ENCODE peak calls at places on chromosomes 3 and 15, in eight cellular contexts. H, J, W, M, Z, L, C and S are unnamed samples.

GRCh38 chr3:113234688-113235260 is 23.4 kb downstream of the BOC start:
- DNase-seq in Z (no peak), L (no peak), M (peak), H (no peak), J (no peak), W (no peak), C (no peak), S (no peak)

GRCh38 chr3:104805042-104805441 is 561.7 kb upstream of the ALCAM start:
- DNase-seq in L (no peak), Z (peak), M (no peak), H (no peak), C (no peak), W (no peak), J (no peak), S (no peak)

GRCh38 chr3:104909188-104909587 is 457.5 kb upstream of the ALCAM start:
- DNase-seq in J (no peak), W (no peak), M (peak), C (no peak), Z (peak), L (no peak), H (no peak), S (peak)

GRCh38 chr3:160564205-160564922 is 1.0 kb downstream of the KPNA4 start:
- DNase-seq in J (no peak), Z (no peak), C (no peak), H (no peak), L (peak), M (no peak), W (no peak), S (peak)

GRCh38 chr15:67411491-67411890 is 109.4 kb upstream of the C15orf61 start:
- DNase-seq in Z (no peak), W (no peak), H (no peak), C (no peak), M (no peak), L (no peak), J (no peak), S (no peak)

GRCh38 chr15:69021895-69022294 is 7.4 kb downstream of the NOX5 start:
- DNase-seq in M (no peak), L (no peak), Z (no peak), W (no peak), C (no peak), H (no peak), J (no peak), S (no peak)

GRCh38 chr15:82647835-82648256 is 683 bp upstream of the CPEB1 start:
- DNase-seq in C (no peak), J (no peak), L (no peak), M (no peak), Z (peak), H (no peak), W (peak), S (no peak)

GRCh38 chr15:35874260-35874905 is 328.4 kb upstream of the DPH6 start:
- DNase-seq in Z (no peak), C (peak), W (no peak), L (peak), J (no peak), H (no peak), M (peak), S (peak)

GRCh38 chr3:25558796-25559195 is 105.9 kb downstream of the TOP2B start:
- DNase-seq in C (no peak), M (no peak), H (no peak), Z (no peak), W (no peak), J (no peak), L (no peak), S (no peak)

GRCh38 chr3:159839561-159840379 is 148.9 kb upstream of the IL12A start:
- DNase-seq in M (no peak), Z (peak), L (no peak), W (peak), C (no peak), H (no peak), J (no peak), S (no peak)

GRCh38 chr3:39443530-39443929 is 23.9 kb upstream of the MOBP start:
- DNase-seq in H (no peak), M (no peak), C (no peak), J (no peak), L (no peak), W (no peak), Z (no peak), S (no peak)

GRCh38 chr15:74060251-74060650 is 22.1 kb downstream of the GOLGA6A start:
- DNase-seq in H (no peak), L (no peak), C (peak), W (no peak), M (no peak), Z (no peak), J (no peak), S (no peak)

GRCh38 chr3:177279118-177279815 is 82.0 kb upstream of the TBL1XR1 start:
- DNase-seq in L (no peak), C (no peak), H (no peak), W (no peak), Z (no peak), J (no peak), M (no peak), S (no peak)

GRCh38 chr3:177284383-177284881 is 87.2 kb upstream of the TBL1XR1 start:
- DNase-seq in W (peak), C (no peak), H (no peak), L (peak), M (peak), Z (no peak), J (no peak), S (peak)

GRCh38 chr3:177283983-177284382 is 86.7 kb upstream of the TBL1XR1 start:
- DNase-seq in L (no peak), W (no peak), M (no peak), Z (no peak), C (no peak), H (no peak), J (no peak), S (no peak)

GRCh38 chr3:177281292-177281942 is 84.1 kb upstream of the TBL1XR1 start:
- DNase-seq in C (no peak), H (no peak), J (no peak), L (peak), Z (no peak), M (no peak), W (no peak), S (no peak)

DNA sequence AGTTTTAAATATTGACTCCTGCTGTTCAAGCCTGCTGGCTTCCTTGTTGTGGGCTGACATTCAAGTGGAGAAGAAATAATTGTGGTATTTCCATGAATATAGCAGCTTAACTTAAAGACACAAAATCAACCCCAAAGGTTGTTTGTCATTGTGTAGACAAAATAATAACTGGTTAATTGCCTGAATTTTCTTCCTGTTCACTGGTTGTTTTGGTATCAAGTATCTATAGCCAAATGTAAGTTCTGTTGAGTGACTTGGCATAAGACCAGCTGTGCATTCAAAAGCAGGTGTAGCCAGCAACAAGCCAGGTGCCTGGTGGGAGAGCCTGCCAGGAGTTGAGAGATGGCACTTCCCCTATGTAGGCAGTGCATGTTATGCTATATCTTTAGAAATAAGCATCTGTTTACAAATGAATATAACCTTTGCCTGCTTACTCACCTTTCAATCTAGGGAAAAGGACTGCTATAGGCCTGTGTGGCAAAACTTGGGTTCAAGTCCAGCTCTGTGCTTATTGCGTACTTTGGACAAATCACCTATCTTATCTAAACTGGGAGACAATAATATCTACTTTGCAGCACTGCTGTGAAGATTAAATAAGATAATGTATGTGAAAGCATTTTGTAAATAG is 84.9 kb upstream of the TBL1XR1 start:
- DNase-seq in W (no peak), J (no peak), H (no peak), Z (no peak), M (no peak), C (no peak), L (no peak), S (no peak)
- TF ChIP-seq CTCF in W (no peak), J (no peak), H (no peak), Z (no peak), M (no peak), C (no peak), L (no peak), S (no peak)

GRCh38 chr3:142888099-142888483 is 792 bp downstream of the PCOLCE2 start:
- DNase-seq in M (peak), C (no peak), J (no peak), L (peak), Z (peak), W (no peak), H (peak), S (peak)
- H3K4me3 ChIP-seq in M (peak), C (peak), J (peak), L (peak), Z (peak), W (peak), H (peak), S (peak)

GRCh38 chr3:150238995-150239612 is 169.0 kb upstream of the TSC22D2 start:
- DNase-seq in J (no peak), C (no peak), H (no peak), W (no peak), M (no peak), Z (no peak), L (no peak), S (no peak)
- TF ChIP-seq CTCF in J (peak), C (peak), H (peak), W (peak), M (peak), Z (peak), L (no peak), S (peak)

DNA sequence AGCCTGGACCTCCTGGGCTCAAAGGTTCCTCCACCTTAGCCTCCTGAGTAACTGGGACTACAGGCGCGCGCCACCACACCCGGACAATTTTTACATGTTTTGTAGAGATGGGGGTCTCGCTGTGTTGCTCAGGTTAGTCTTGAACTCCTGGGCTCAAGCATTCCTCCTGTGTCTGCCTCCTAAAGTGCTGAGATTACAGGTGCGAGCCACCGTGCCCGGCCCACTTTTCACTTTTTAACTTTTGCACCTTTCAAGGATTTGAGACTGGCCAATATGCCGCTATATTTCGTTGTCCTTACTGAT is 782 bp upstream of the ITGB5 start:
- DNase-seq in M (no peak), J (no peak), L (no peak), C (no peak), Z (no peak), H (no peak), W (no peak), S (no peak)
- H3K4me3 ChIP-seq in M (no peak), J (peak), L (no peak), C (no peak), Z (no peak), H (no peak), W (peak), S (peak)

GRCh38 chr15:96893159-96893906 is 562.8 kb downstream of the NR2F2 start:
- DNase-seq in W (no peak), J (no peak), C (no peak), M (peak), Z (no peak), H (no peak), L (peak), S (peak)
- TF ChIP-seq CTCF in W (peak), J (peak), C (peak), M (peak), Z (peak), H (peak), L (peak), S (peak)

GRCh38 chr3:99872633-99873254 is 55.1 kb downstream of the CMSS1 start:
- DNase-seq in M (no peak), L (peak), H (no peak), W (no peak), J (no peak), C (no peak), Z (no peak), S (no peak)

GRCh38 chr3:99868438-99868723 is 50.7 kb downstream of the CMSS1 start:
- DNase-seq in W (no peak), L (peak), J (no peak), C (no peak), H (no peak), M (peak), Z (no peak), S (peak)

GRCh38 chr3:99870712-99871111 is 53.0 kb downstream of the CMSS1 start:
- DNase-seq in J (no peak), Z (no peak), H (no peak), W (no peak), M (no peak), C (no peak), L (no peak), S (no peak)

GRCh38 chr3:99869621-99870020 is 52.0 kb downstream of the CMSS1 start:
- DNase-seq in J (no peak), Z (no peak), H (no peak), W (no peak), L (no peak), C (no peak), M (no peak), S (peak)

GRCh38 chr3:99871231-99871898 is 53.7 kb downstream of the CMSS1 start:
- DNase-seq in C (no peak), H (no peak), L (no peak), M (peak), W (no peak), J (no peak), Z (no peak), S (no peak)
- H3K4me3 ChIP-seq in C (no peak), H (no peak), L (no peak), M (no peak), W (peak), J (no peak), Z (peak), S (peak)